ENCODE peak calls at places on chromosome 15, in eight cellular contexts. K is adrenal gland; I is right cardiac atrium; O is psoas muscle; G is CD8-positive, alpha-beta memory T cell; L is RWPE2; W is body of pancreas; E is AG04450. D is an unnamed sample.

GRCh38 chr15:50543556-50543955 is 2.9 kb downstream of the USP50 start:
- DNase-seq in K (no peak), I (no peak), O (no peak), G (no peak), L (no peak), W (no peak), E (no peak), D (no peak)

GRCh38 chr15:39552546-39552945 is 28.3 kb upstream of the THBS1 start:
- DNase-seq in K (no peak), I (no peak), O (no peak), G (no peak), L (no peak), W (no peak), E (no peak), D (no peak)

GRCh38 chr15:83914906-83915305 is 261.0 kb downstream of the ADAMTSL3 start:
- DNase-seq in K (no peak), I (no peak), O (no peak), G (no peak), L (no peak), W (no peak), E (no peak), D (no peak)

GRCh38 chr15:65066635-65067333 is 1.0 kb downstream of the RASL12 start:
- DNase-seq in K (no peak), I (peak), O (no peak), G (no peak), L (peak), W (no peak), E (no peak), D (no peak)

GRCh38 chr15:70575251-70576227 is 187.8 kb downstream of the UACA start:
- DNase-seq in K (no peak), I (no peak), O (no peak), G (no peak), L (no peak), W (no peak), E (no peak), D (no peak)

GRCh38 chr15:73686781-73687256 is 2.6 kb downstream of the CD276 start:
- DNase-seq in K (peak), I (no peak), O (no peak), G (no peak), L (no peak), W (no peak), E (peak), D (no peak)

GRCh38 chr15:93066834-93067648 is 22.0 kb downstream of the RGMA start:
- DNase-seq in K (no peak), I (no peak), O (no peak), G (no peak), L (no peak), W (no peak), E (no peak), D (no peak)

GRCh38 chr15:48647963-48648362 is 2.5 kb upstream of the FBN1 start:
- DNase-seq in K (no peak), I (no peak), O (no peak), G (no peak), L (no peak), W (no peak), E (no peak), D (no peak)

GRCh38 chr15:66560856-66561525 is 4.8 kb downstream of the LCTL start:
- DNase-seq in K (no peak), I (no peak), O (no peak), G (no peak), L (no peak), W (no peak), E (no peak), D (no peak)

GRCh38 chr15:45670511-45670910 is 35.7 kb downstream of the SQOR start:
- DNase-seq in K (no peak), I (no peak), O (no peak), G (no peak), L (no peak), W (no peak), E (no peak), D (no peak)

GRCh38 chr15:42490246-42490742 is 647 bp downstream of the ZNF106 start:
- DNase-seq in K (no peak), I (no peak), O (no peak), G (peak), L (no peak), W (no peak), E (no peak), D (no peak)

GRCh38 chr15:88890495-88890894 is 4.8 kb downstream of the HAPLN3 start:
- DNase-seq in K (no peak), I (no peak), O (no peak), G (no peak), L (no peak), W (no peak), E (no peak), D (no peak)

GRCh38 chr15:40340740-40341400 is at the start of gene CCDC9B:
- DNase-seq in K (peak), I (peak), O (peak), G (no peak), L (peak), W (peak), E (no peak), D (no peak)

GRCh38 chr15:71662306-71662705 is 148.0 kb upstream of the NR2E3 start:
- DNase-seq in K (no peak), I (no peak), O (no peak), G (no peak), L (no peak), W (no peak), E (no peak), D (no peak)

GRCh38 chr15:76185716-76186115 is 125.6 kb downstream of the ETFA start:
- DNase-seq in K (no peak), I (no peak), O (no peak), G (no peak), L (no peak), W (no peak), E (peak), D (no peak)

GRCh38 chr15:85667491-85668424 is 127.0 kb downstream of the KLHL25 start:
- DNase-seq in K (peak), I (peak), O (no peak), G (peak), L (no peak), W (peak), E (peak), D (peak)

GRCh38 chr15:48643776-48644497 is 1.6 kb downstream of the FBN1 start:
- DNase-seq in K (no peak), I (no peak), O (no peak), G (no peak), L (no peak), W (no peak), E (no peak), D (no peak)

GRCh38 chr15:40149339-40149738 is 11.5 kb upstream of the BUB1B start:
- DNase-seq in K (no peak), I (no peak), O (no peak), G (no peak), L (no peak), W (no peak), E (no peak), D (no peak)

GRCh38 chr15:31338318-31338878 is 11.8 kb downstream of the KLF13 start:
- DNase-seq in K (no peak), I (peak), O (no peak), G (no peak), L (no peak), W (peak), E (no peak), D (no peak)

GRCh38 chr15:65981837-65982696 is 112.8 kb downstream of the RAB11A start:
- DNase-seq in K (no peak), I (peak), O (no peak), G (peak), L (peak), W (peak), E (no peak), D (no peak)

DNA sequence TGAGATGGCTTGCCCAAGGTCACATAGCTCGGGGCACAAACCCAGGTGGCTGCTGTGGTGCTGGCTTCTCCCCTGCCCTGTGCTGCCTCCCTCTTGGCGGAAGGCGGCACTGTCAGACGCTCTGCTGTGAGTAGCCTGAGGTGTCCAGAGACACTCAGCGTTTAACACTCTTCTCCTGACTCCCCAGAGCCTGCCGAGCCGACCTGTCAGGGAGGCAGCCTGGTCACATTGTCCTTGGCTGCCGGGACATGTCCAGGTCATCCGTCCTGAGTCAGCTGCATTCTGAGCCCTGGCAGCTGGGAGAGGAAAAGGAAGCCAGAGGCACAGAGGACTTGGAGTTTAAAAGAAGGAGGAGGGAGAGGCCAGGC is 4.7 kb downstream of the LMAN1L start:
- DNase-seq in K (peak), I (peak), O (peak), G (no peak), L (no peak), W (peak), E (no peak), D (peak)
- H3K27ac ChIP-seq in K (peak), I (peak), O (peak), G (no peak), L (peak), W (no peak), E (no peak), D (peak)

GRCh38 chr15:55707985-55708384 is 35.0 kb downstream of the PRTG start:
- DNase-seq in K (no peak), I (no peak), O (no peak), G (no peak), L (no peak), W (no peak), E (no peak), D (no peak)
- H3K27ac ChIP-seq in K (no peak), I (no peak), O (no peak), G (no peak), L (no peak), W (no peak), E (no peak), D (no peak)

DNA sequence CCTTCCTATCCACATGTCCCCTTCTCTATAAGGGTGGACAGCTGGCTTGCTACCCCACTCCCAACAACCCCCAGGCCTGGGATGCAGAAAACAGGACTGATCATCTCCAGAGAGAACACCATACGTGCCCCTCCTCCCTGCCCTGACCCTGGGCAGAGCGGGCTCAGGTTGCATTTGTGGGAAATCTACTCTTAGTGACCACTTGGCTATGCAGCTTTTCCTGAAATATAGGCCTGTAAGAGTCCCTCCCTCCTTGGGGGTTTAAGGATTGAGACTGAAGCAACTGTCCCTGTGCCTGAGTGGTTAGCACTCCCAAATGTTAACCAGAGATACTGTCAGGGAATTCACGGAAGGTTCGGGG is 11.7 kb downstream of the SH2D7 start:
- DNase-seq in K (no peak), I (no peak), O (no peak), G (no peak), L (peak), W (peak), E (no peak), D (no peak)
- H3K27ac ChIP-seq in K (no peak), I (no peak), O (no peak), G (no peak), L (no peak), W (no peak), E (no peak), D (no peak)

GRCh38 chr15:100714034-100714748 is 111.8 kb downstream of the ASB7 start:
- DNase-seq in K (peak), I (no peak), O (no peak), G (no peak), L (peak), W (no peak), E (no peak), D (no peak)

GRCh38 chr15:100712226-100712625 is 109.8 kb downstream of the ASB7 start:
- DNase-seq in K (peak), I (peak), O (peak), G (no peak), L (peak), W (peak), E (no peak), D (no peak)

GRCh38 chr15:100711479-100712130 is 109.2 kb downstream of the ASB7 start:
- DNase-seq in K (peak), I (no peak), O (no peak), G (no peak), L (peak), W (peak), E (no peak), D (no peak)

GRCh38 chr15:100714749-100715342 is 112.5 kb downstream of the ASB7 start:
- DNase-seq in K (peak), I (no peak), O (no peak), G (no peak), L (peak), W (no peak), E (no peak), D (no peak)

GRCh38 chr15:100713163-100713867 is 110.9 kb downstream of the ASB7 start:
- DNase-seq in K (peak), I (no peak), O (no peak), G (no peak), L (peak), W (peak), E (no peak), D (peak)
- H3K27ac ChIP-seq in K (no peak), I (peak), O (no peak), G (no peak), L (peak), W (peak), E (peak), D (peak)

GRCh38 chr15:63530762-63531299 is 26.4 kb downstream of the USP3 start:
- DNase-seq in K (no peak), I (no peak), O (no peak), G (no peak), L (no peak), W (no peak), E (no peak), D (no peak)
- H3K27ac ChIP-seq in K (no peak), I (no peak), O (no peak), G (no peak), L (no peak), W (no peak), E (no peak), D (no peak)

GRCh38 chr15:78054518-78054917 is 23.0 kb downstream of the TBC1D2B start:
- DNase-seq in K (no peak), I (no peak), O (no peak), G (no peak), L (no peak), W (no peak), E (no peak), D (no peak)
- H3K27ac ChIP-seq in K (no peak), I (no peak), O (no peak), G (peak), L (no peak), W (no peak), E (no peak), D (no peak)

GRCh38 chr15:55358471-55358870 is 39.4 kb downstream of the PIGB start:
- DNase-seq in K (no peak), I (no peak), O (no peak), G (no peak), L (no peak), W (no peak), E (no peak), D (no peak)

GRCh38 chr15:55356985-55357585 is 38.1 kb downstream of the PIGB start:
- DNase-seq in K (no peak), I (no peak), O (no peak), G (no peak), L (no peak), W (no peak), E (no peak), D (no peak)

GRCh38 chr15:55361048-55361447 is 42.0 kb downstream of the PIGB start:
- DNase-seq in K (no peak), I (no peak), O (no peak), G (no peak), L (no peak), W (no peak), E (no peak), D (no peak)

GRCh38 chr15:55360256-55360655 is 41.2 kb downstream of the PIGB start:
- DNase-seq in K (no peak), I (no peak), O (no peak), G (no peak), L (no peak), W (no peak), E (no peak), D (no peak)

DNA sequence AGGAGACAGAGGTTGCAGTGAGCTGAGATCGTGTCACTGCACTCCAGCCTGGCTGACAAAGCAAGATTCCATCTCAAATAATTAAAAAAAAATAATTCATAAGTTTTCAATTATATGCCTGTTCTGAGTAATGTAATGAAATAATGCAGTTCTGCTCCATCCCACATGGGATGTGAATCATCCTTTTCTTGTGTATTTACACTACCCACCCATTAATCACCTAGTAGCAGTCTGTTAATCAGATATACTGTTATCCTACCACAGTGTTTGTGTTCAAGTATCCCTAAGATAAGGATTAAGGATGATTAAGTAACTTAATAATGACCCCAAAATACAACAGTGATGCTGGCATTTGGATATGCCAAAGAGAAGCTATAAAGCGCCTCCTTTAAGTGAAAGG is 38.8 kb downstream of the PIGB start:
- DNase-seq in K (no peak), I (no peak), O (no peak), G (no peak), L (no peak), W (no peak), E (peak), D (peak)
- H3K27ac ChIP-seq in K (no peak), I (no peak), O (no peak), G (no peak), L (no peak), W (no peak), E (no peak), D (no peak)

DNA sequence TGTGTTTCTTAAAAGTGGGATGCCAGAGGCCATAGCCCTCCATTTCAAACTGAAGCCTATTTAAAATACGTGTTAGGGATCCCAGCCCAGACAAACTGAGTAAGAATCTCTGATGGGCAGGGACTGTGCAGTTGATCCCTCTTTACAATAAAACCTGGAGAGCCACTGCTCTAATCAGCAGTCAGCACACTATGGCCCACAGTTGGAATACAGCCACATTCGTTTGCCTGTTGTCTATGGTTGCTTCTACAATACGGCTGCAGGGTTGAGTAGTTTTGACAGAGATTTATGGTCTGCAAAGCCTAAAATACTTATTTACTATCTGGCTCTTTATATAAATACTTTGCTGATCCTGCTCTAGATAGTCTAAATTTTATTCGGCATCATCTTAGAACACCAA is 32.4 kb downstream of the TJP1 start:
- DNase-seq in K (no peak), I (no peak), O (no peak), G (no peak), L (no peak), W (no peak), E (no peak), D (no peak)
- H3K27ac ChIP-seq in K (no peak), I (no peak), O (no peak), G (no peak), L (peak), W (no peak), E (no peak), D (no peak)

D was measured in epithelial cell of prostate.